ENCODE peak calls at places on chromosome 10, in four cellular contexts. N is fibroblast of lung, V is HCT116, P is mammary epithelial cell. B is an unnamed sample.

GRCh38 chr10:101708870-101709269 is 13.9 kb upstream of the FBXW4 start:
- DNase-seq in N (no peak), V (no peak), P (no peak), B (no peak)

GRCh38 chr10:120041807-120042545 is 149.4 kb downstream of the SEC23IP start:
- DNase-seq in P (no peak), V (no peak), N (no peak), B (no peak)

GRCh38 chr10:97676770-97677581 is 10.1 kb downstream of the AVPI1 start:
- DNase-seq in V (no peak), P (peak; percentile 52), N (peak; percentile 68), B (peak; percentile 64)

GRCh38 chr10:50740351-50740688 is 584 bp downstream of the ASAH2B start:
- DNase-seq in V (no peak), P (peak; percentile 68), N (peak; percentile 68), B (peak; percentile 52)

GRCh38 chr10:114720685-114721278 is 62.7 kb upstream of the ABLIM1 start:
- DNase-seq in V (no peak), N (no peak), P (no peak), B (no peak)

GRCh38 chr10:110137142-110137545 is 70.3 kb upstream of the MXI1 start:
- DNase-seq in P (peak; percentile 61), N (peak; percentile 88), V (peak; percentile 55), B (peak; percentile 88)

GRCh38 chr10:26739087-26739631 is 41.7 kb downstream of the PDSS1 start:
- DNase-seq in N (no peak), V (no peak), P (no peak), B (no peak)

GRCh38 chr10:1019362-1019761 is 6.3 kb downstream of the IDI2 start:
- DNase-seq in P (no peak), V (no peak), N (no peak), B (no peak)

GRCh38 chr10:37952926-37953325 is 23.5 kb downstream of the ZNF25 start:
- DNase-seq in P (no peak), N (no peak), V (no peak), B (no peak)

GRCh38 chr10:33025039-33025438 is 67.0 kb upstream of the ITGB1 start:
- DNase-seq in V (no peak), N (no peak), P (no peak), B (no peak)

GRCh38 chr10:50347394-50347802 is 96.1 kb upstream of the ASAH2 start:
- DNase-seq in P (no peak), V (no peak), N (no peak), B (no peak)

GRCh38 chr10:113305871-113306270 is 247.0 kb upstream of the HABP2 start:
- DNase-seq in V (no peak), P (no peak), N (peak; percentile 47), B (no peak)

GRCh38 chr10:75432176-75432575 is 752 bp downstream of the LRMDA start:
- DNase-seq in N (no peak), P (no peak), V (no peak), B (no peak)

GRCh38 chr10:70333268-70333667 is 49.2 kb downstream of the LRRC20 start:
- DNase-seq in P (no peak), N (no peak), V (no peak), B (no peak)

GRCh38 chr10:33133557-33133956 is 175.5 kb upstream of the ITGB1 start:
- DNase-seq in P (peak; percentile 46), V (no peak), N (no peak), B (no peak)

GRCh38 chr10:71253981-71254818 is 41.8 kb downstream of the UNC5B start:
- DNase-seq in V (no peak), P (no peak), N (no peak), B (no peak)

GRCh38 chr10:66882271-66882670 is 43.6 kb upstream of the LRRTM3 start:
- DNase-seq in N (no peak), V (no peak), P (no peak), B (no peak)

GRCh38 chr10:31926765-31927596 is 1.6 kb downstream of the ARHGAP12 start:
- DNase-seq in N (no peak), V (no peak), P (peak; percentile 13), B (no peak)

GRCh38 chr10:988667-989545 is 672 bp downstream of the GTPBP4 start:
- DNase-seq in N (peak; percentile 17), P (peak; percentile 27), V (no peak), B (peak; percentile 70)

GRCh38 chr10:86313621-86314041 is 53.0 kb downstream of the GRID1 start:
- DNase-seq in P (no peak), V (no peak), N (no peak), B (no peak)

GRCh38 chr10:2744547-2745212 is 322.7 kb upstream of the PFKP start:
- DNase-seq in V (no peak), P (no peak), N (no peak), B (no peak)

DNA sequence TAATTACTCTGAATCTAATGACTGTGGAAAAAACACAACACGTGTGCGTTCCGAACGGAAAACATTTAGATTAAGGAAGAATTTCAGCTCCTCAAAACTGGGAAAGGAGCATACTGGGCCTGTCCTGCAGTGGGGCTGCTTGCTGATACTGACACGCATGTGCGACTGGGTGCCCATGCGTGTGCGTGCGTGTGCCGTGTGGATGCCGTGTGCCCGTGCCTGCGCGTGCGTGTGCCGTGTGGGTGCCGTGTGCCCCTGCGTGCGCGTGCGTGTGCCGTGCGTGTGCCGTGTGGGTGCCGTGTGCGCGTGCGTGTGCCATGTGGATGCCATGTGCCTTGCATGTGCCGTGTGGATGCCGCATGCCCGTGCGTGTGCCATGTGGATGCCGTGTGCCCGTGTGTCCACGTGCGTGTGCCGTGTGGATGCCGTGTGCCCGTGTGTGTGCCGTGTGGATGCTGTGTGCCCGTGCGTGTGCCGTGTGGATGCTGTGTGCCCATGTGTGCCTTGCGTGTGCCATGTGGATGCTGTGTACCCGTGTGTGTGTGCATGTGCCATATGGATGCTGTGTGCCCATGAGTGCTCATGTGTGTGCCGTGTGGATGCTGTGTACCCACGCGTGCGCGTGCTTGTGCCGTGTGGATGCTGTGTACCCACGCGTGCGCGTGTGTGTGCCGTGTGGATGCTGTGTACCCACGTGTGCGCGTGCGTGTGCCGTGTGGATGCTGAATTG is 28.2 kb downstream of the PWWP2B start:
- DNase-seq in P (no peak), V (no peak), N (no peak), B (no peak)
- H3K4me1 ChIP-seq in P (peaks cover 13% of the 10 kb centered on the region), V (peaks cover 19% of the 10 kb centered on the region), N (peaks cover 12% of the 10 kb centered on the region), B (peaks cover 44% of the 10 kb centered on the region)

GRCh38 chr10:79287973-79288715 is 59.1 kb upstream of the PPIF start:
- DNase-seq in V (no peak), P (no peak), N (no peak), B (no peak)
- H3K9ac ChIP-seq in V (no peak overlapping the region), P (no peak overlapping the region), N (no peak overlapping the region), B (no peak overlapping the region)

GRCh38 chr10:77737608-77738007 is 100.0 kb upstream of the KCNMA1 start:
- DNase-seq in V (peak; percentile 31), N (peak; percentile 90), P (peak; percentile 95), B (no peak)

GRCh38 chr10:77742172-77742571 is 104.6 kb upstream of the KCNMA1 start:
- DNase-seq in N (no peak), P (no peak), V (no peak), B (no peak)

GRCh38 chr10:77744249-77744648 is 106.6 kb upstream of the KCNMA1 start:
- DNase-seq in P (peak; percentile 73), V (no peak), N (no peak), B (no peak)

GRCh38 chr10:77741746-77742145 is 104.1 kb upstream of the KCNMA1 start:
- DNase-seq in P (no peak), V (no peak), N (peak; percentile 33), B (no peak)

DNA sequence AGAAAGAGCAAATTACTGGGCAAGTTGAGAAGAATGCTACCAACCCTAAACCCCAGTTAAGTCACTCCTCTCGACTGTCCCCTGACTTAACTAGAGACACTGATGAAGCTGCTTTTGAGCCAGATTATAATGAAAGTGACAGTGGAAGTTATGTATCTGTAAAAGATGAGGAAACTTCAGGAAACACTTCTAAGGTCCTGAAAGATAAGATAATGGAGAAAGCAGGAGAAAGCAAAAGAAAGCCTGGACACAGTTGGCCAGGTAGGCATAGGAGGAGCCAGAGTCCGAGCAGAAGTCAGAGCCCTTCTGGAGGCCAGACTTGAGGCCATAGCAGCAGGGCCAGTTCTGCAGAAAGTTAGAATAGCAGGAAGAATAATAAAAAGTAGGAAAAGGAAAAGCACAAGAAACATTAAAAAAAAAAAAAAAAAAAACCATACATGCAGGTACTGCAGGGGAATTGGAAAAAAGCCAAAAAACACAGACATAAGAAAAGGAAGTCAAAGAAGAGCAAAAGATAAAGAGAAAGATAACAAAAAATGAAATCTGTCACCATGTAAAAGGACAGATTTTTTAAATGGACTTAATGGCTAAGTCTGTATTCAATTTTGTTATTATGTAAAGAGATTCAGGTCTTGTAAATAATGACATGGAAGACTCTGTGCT is 101.0 kb upstream of the KCNMA1 start:
- DNase-seq in N (no peak), P (no peak), V (no peak), B (no peak)
- H2AFZ ChIP-seq in N (no peak overlapping the region), P (peak overlapping the region; percentile 47), V (no peak overlapping the region), B (no peak overlapping the region)

GRCh38 chr10:6600224-6600987 is 20.3 kb upstream of the PRKCQ start:
- DNase-seq in N (no peak), P (no peak), V (no peak), B (no peak)

GRCh38 chr10:6602021-6602699 is 22.1 kb upstream of the PRKCQ start:
- DNase-seq in P (no peak), N (no peak), V (no peak), B (no peak)

GRCh38 chr10:6601224-6601805 is 21.2 kb upstream of the PRKCQ start:
- DNase-seq in V (no peak), N (no peak), P (no peak), B (no peak)

GRCh38 chr10:6602700-6603084 is 22.6 kb upstream of the PRKCQ start:
- DNase-seq in V (no peak), N (no peak), P (no peak), B (no peak)

DNA sequence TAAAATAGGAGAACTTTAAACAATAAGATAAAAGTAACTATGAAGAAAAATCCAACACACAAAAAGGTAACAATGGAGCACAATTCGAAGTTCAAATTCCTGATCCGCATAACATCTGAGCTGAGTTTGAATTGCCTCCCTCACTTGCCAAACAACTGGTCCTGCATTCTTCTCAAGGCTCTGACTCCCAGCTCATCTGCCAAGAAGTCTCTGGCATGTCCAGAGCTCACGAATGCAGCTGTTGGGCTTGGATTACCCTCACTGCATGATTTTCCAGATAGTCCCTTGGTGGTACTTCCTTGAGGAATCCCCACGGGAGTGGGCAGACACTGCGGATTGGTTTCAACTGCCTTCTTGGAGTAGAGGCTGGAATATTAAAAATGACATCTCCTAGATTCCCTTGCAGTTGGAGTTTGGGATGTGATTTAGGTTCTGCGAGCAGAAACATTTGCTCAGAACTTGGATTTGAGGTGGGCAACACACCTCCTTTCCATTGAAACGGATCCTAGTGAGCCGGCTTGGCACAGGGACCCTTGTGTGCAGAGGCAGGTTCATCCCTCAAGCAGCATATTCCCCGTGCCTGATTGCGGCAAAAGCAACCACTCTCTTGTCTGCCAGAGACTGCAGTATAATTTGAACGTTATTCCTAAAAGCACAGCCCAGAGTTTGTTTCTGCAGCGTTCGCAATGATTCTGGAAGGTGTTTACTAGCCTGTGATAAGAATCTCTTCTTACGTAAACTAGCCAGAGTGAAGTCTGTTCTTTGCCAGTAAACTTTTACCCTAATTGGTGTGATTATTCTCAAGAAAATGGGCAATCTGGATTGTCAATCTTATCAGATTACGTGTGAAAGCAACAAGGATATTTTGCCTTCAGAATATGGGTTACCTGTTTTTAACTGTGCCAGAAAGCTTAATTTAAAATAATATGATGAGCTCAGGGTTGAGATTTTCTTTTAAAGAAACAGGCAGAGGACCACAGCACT is 23.4 kb upstream of the PRKCQ start:
- DNase-seq in V (no peak), N (no peak), P (no peak), B (no peak)
- H3K4me1 ChIP-seq in V (no peaks in the 10 kb centered on the region), N (no peaks in the 10 kb centered on the region), P (no peaks in the 10 kb centered on the region), B (peaks cover 8% of the 10 kb centered on the region)

B was measured in Karpas-422.